ENCODE peak calls at places on chromosomes 13 and 19, in nine cellular contexts. One of them, this sample, is unnamed.

GRCh38 chr19:53991224-53992113 is at the start of gene CACNG6:
- DNase-seq in HL-60: no peak
- DNase-seq in mesendoderm: peak
- DNase-seq in lung: peak
- DNase-seq in left ventricle myocardium inferior: no peak
- DNase-seq in thoracic aorta: no peak
- DNase-seq in ovary: no peak
- DNase-seq in esophagus squamous epithelium: no peak
- DNase-seq in heart right ventricle: no peak
- DNase-seq in this sample: peak

GRCh38 chr13:64740493-64740892 is 2489.6 kb downstream of the PCDH9 start:
- DNase-seq in HL-60: no peak
- DNase-seq in mesendoderm: no peak
- DNase-seq in lung: no peak
- DNase-seq in left ventricle myocardium inferior: no peak
- DNase-seq in thoracic aorta: no peak
- DNase-seq in ovary: no peak
- DNase-seq in esophagus squamous epithelium: no peak
- DNase-seq in heart right ventricle: no peak
- DNase-seq in this sample: no peak

GRCh38 chr19:13689050-13689449 is 75.3 kb upstream of the MRI1 start:
- DNase-seq in HL-60: no peak
- DNase-seq in mesendoderm: peak
- DNase-seq in lung: no peak
- DNase-seq in left ventricle myocardium inferior: no peak
- DNase-seq in thoracic aorta: no peak
- DNase-seq in ovary: no peak
- DNase-seq in esophagus squamous epithelium: no peak
- DNase-seq in heart right ventricle: no peak
- DNase-seq in this sample: no peak

GRCh38 chr13:77062097-77062496 is 35.1 kb upstream of the FBXL3 start:
- DNase-seq in HL-60: no peak
- DNase-seq in mesendoderm: no peak
- DNase-seq in lung: no peak
- DNase-seq in left ventricle myocardium inferior: no peak
- DNase-seq in thoracic aorta: no peak
- DNase-seq in ovary: no peak
- DNase-seq in esophagus squamous epithelium: no peak
- DNase-seq in heart right ventricle: no peak
- DNase-seq in this sample: no peak

GRCh38 chr19:55373318-55373992 is 3.2 kb upstream of the TMEM190 start:
- DNase-seq in HL-60: no peak
- DNase-seq in mesendoderm: no peak
- DNase-seq in lung: no peak
- DNase-seq in left ventricle myocardium inferior: no peak
- DNase-seq in thoracic aorta: no peak
- DNase-seq in ovary: no peak
- DNase-seq in esophagus squamous epithelium: no peak
- DNase-seq in heart right ventricle: no peak
- DNase-seq in this sample: no peak

GRCh38 chr13:32254416-32254815 is 60.7 kb downstream of the ZAR1L start:
- DNase-seq in HL-60: no peak
- DNase-seq in mesendoderm: no peak
- DNase-seq in lung: no peak
- DNase-seq in left ventricle myocardium inferior: no peak
- DNase-seq in thoracic aorta: no peak
- DNase-seq in ovary: no peak
- DNase-seq in esophagus squamous epithelium: no peak
- DNase-seq in heart right ventricle: no peak
- DNase-seq in this sample: no peak

GRCh38 chr13:20616059-20616797 is 49.3 kb downstream of the IFT88 start:
- DNase-seq in HL-60: no peak
- DNase-seq in mesendoderm: no peak
- DNase-seq in lung: no peak
- DNase-seq in left ventricle myocardium inferior: no peak
- DNase-seq in thoracic aorta: no peak
- DNase-seq in ovary: no peak
- DNase-seq in esophagus squamous epithelium: no peak
- DNase-seq in heart right ventricle: no peak
- DNase-seq in this sample: no peak

GRCh38 chr13:95535243-95535642 is 17.3 kb upstream of the CLDN10 start:
- DNase-seq in HL-60: no peak
- DNase-seq in mesendoderm: peak
- DNase-seq in lung: no peak
- DNase-seq in left ventricle myocardium inferior: no peak
- DNase-seq in thoracic aorta: no peak
- DNase-seq in ovary: no peak
- DNase-seq in esophagus squamous epithelium: no peak
- DNase-seq in heart right ventricle: no peak
- DNase-seq in this sample: no peak

GRCh38 chr19:45446944-45447343 is 20.9 kb upstream of the FOSB start:
- DNase-seq in HL-60: no peak
- DNase-seq in mesendoderm: no peak
- DNase-seq in lung: no peak
- DNase-seq in left ventricle myocardium inferior: no peak
- DNase-seq in thoracic aorta: no peak
- DNase-seq in ovary: no peak
- DNase-seq in esophagus squamous epithelium: no peak
- DNase-seq in heart right ventricle: no peak
- DNase-seq in this sample: no peak

GRCh38 chr13:67150608-67151007 is 79.5 kb downstream of the PCDH9 start:
- DNase-seq in HL-60: no peak
- DNase-seq in mesendoderm: no peak
- DNase-seq in lung: no peak
- DNase-seq in left ventricle myocardium inferior: no peak
- DNase-seq in thoracic aorta: no peak
- DNase-seq in ovary: no peak
- DNase-seq in esophagus squamous epithelium: no peak
- DNase-seq in heart right ventricle: no peak
- DNase-seq in this sample: no peak

GRCh38 chr19:722553-723101 is 13.9 kb downstream of the PALM start:
- DNase-seq in HL-60: no peak
- DNase-seq in mesendoderm: no peak
- DNase-seq in lung: no peak
- DNase-seq in left ventricle myocardium inferior: peak
- DNase-seq in thoracic aorta: no peak
- DNase-seq in ovary: peak
- DNase-seq in esophagus squamous epithelium: no peak
- DNase-seq in heart right ventricle: peak
- DNase-seq in this sample: no peak

GRCh38 chr13:111116830-111117229 is 1.7 kb downstream of the ARHGEF7 start:
- DNase-seq in HL-60: no peak
- DNase-seq in mesendoderm: no peak
- DNase-seq in lung: no peak
- DNase-seq in left ventricle myocardium inferior: no peak
- DNase-seq in thoracic aorta: no peak
- DNase-seq in ovary: no peak
- DNase-seq in esophagus squamous epithelium: no peak
- DNase-seq in heart right ventricle: no peak
- DNase-seq in this sample: no peak

GRCh38 chr13:25784119-25784518 is 267.7 kb downstream of the SHISA2 start:
- DNase-seq in HL-60: no peak
- DNase-seq in mesendoderm: no peak
- DNase-seq in lung: no peak
- DNase-seq in left ventricle myocardium inferior: no peak
- DNase-seq in thoracic aorta: no peak
- DNase-seq in ovary: no peak
- DNase-seq in esophagus squamous epithelium: no peak
- DNase-seq in heart right ventricle: no peak
- DNase-seq in this sample: no peak

GRCh38 chr19:46349311-46349993 is 2.6 kb downstream of the PPP5C start:
- DNase-seq in HL-60: no peak
- DNase-seq in mesendoderm: no peak
- DNase-seq in lung: no peak
- DNase-seq in left ventricle myocardium inferior: no peak
- DNase-seq in thoracic aorta: no peak
- DNase-seq in ovary: no peak
- DNase-seq in esophagus squamous epithelium: no peak
- DNase-seq in heart right ventricle: no peak
- DNase-seq in this sample: no peak

GRCh38 chr13:81142306-81142999 is 801.5 kb upstream of the SPRY2 start:
- DNase-seq in HL-60: no peak
- DNase-seq in mesendoderm: peak
- DNase-seq in lung: no peak
- DNase-seq in left ventricle myocardium inferior: no peak
- DNase-seq in thoracic aorta: no peak
- DNase-seq in ovary: no peak
- DNase-seq in esophagus squamous epithelium: no peak
- DNase-seq in heart right ventricle: no peak
- DNase-seq in this sample: no peak

GRCh38 chr19:49823472-49823871 is 5.4 kb downstream of the MED25 start:
- DNase-seq in HL-60: no peak
- DNase-seq in mesendoderm: no peak
- DNase-seq in lung: no peak
- DNase-seq in left ventricle myocardium inferior: no peak
- DNase-seq in thoracic aorta: no peak
- DNase-seq in ovary: no peak
- DNase-seq in esophagus squamous epithelium: no peak
- DNase-seq in heart right ventricle: no peak
- DNase-seq in this sample: no peak

GRCh38 chr13:71087006-71087405 is 780.0 kb downstream of the DACH1 start:
- DNase-seq in HL-60: no peak
- DNase-seq in mesendoderm: no peak
- DNase-seq in lung: no peak
- DNase-seq in left ventricle myocardium inferior: no peak
- DNase-seq in thoracic aorta: no peak
- DNase-seq in ovary: no peak
- DNase-seq in esophagus squamous epithelium: no peak
- DNase-seq in heart right ventricle: no peak
- DNase-seq in this sample: no peak

GRCh38 chr13:75445717-75446529 is 36.0 kb downstream of the TBC1D4 start:
- DNase-seq in HL-60: no peak
- DNase-seq in mesendoderm: no peak
- DNase-seq in lung: no peak
- DNase-seq in left ventricle myocardium inferior: no peak
- DNase-seq in thoracic aorta: no peak
- DNase-seq in ovary: no peak
- DNase-seq in esophagus squamous epithelium: no peak
- DNase-seq in heart right ventricle: no peak
- DNase-seq in this sample: no peak

GRCh38 chr13:31846984-31847752 is 107.8 kb downstream of the RXFP2 start:
- DNase-seq in HL-60: no peak
- DNase-seq in mesendoderm: peak
- DNase-seq in lung: no peak
- DNase-seq in left ventricle myocardium inferior: no peak
- DNase-seq in thoracic aorta: no peak
- DNase-seq in ovary: no peak
- DNase-seq in esophagus squamous epithelium: no peak
- DNase-seq in heart right ventricle: peak
- DNase-seq in this sample: no peak

GRCh38 chr19:2610637-2611482 is 91.6 kb downstream of the GNG7 start:
- DNase-seq in HL-60: peak
- DNase-seq in mesendoderm: peak
- DNase-seq in lung: peak
- DNase-seq in left ventricle myocardium inferior: peak
- DNase-seq in thoracic aorta: peak
- DNase-seq in ovary: peak
- DNase-seq in esophagus squamous epithelium: no peak
- DNase-seq in heart right ventricle: peak
- DNase-seq in this sample: peak
- H3K4me3 ChIP-seq in HL-60: peak
- H3K4me3 ChIP-seq in mesendoderm: no peak
- H3K4me3 ChIP-seq in lung: peak
- H3K4me3 ChIP-seq in left ventricle myocardium inferior: peak
- H3K4me3 ChIP-seq in thoracic aorta: peak
- H3K4me3 ChIP-seq in ovary: peak
- H3K4me3 ChIP-seq in esophagus squamous epithelium: peak
- H3K4me3 ChIP-seq in heart right ventricle: peak
- H3K4me3 ChIP-seq in this sample: peak

GRCh38 chr19:18291019-18291524 is 9.7 kb upstream of the JUND start:
- DNase-seq in HL-60: no peak
- DNase-seq in mesendoderm: no peak
- DNase-seq in lung: no peak
- DNase-seq in left ventricle myocardium inferior: peak
- DNase-seq in thoracic aorta: no peak
- DNase-seq in ovary: peak
- DNase-seq in esophagus squamous epithelium: no peak
- DNase-seq in heart right ventricle: no peak
- DNase-seq in this sample: no peak
- H3K27ac ChIP-seq in HL-60: peak
- H3K27ac ChIP-seq in mesendoderm: peak
- H3K27ac ChIP-seq in lung: peak
- H3K27ac ChIP-seq in left ventricle myocardium inferior: peak
- H3K27ac ChIP-seq in thoracic aorta: peak
- H3K27ac ChIP-seq in ovary: peak
- H3K27ac ChIP-seq in esophagus squamous epithelium: peak
- H3K27ac ChIP-seq in heart right ventricle: peak
- H3K27ac ChIP-seq in this sample: peak

DNA sequence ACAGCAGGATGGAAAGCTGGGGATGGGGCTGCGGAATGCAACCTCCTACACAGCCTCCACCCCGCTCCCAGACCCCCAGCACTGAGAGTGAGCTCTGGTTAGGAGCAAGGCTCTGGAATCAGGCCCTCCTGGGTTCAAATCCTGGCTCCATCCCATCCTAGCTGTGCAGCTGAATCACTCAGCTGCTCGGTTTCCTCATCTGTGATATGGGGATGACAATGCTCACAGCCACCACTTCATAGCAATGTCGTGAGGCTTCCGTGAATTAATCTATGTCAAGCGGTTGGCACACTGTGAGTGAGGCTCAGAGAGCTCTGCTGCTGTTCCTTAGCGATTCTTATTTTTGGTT is 538 bp downstream of the ACP7 start:
- DNase-seq in HL-60: no peak
- DNase-seq in mesendoderm: no peak
- DNase-seq in lung: no peak
- DNase-seq in left ventricle myocardium inferior: no peak
- DNase-seq in thoracic aorta: no peak
- DNase-seq in ovary: no peak
- DNase-seq in esophagus squamous epithelium: no peak
- DNase-seq in heart right ventricle: no peak
- DNase-seq in this sample: no peak
- H3K4me3 ChIP-seq in HL-60: no peak
- H3K4me3 ChIP-seq in mesendoderm: no peak
- H3K4me3 ChIP-seq in lung: no peak
- H3K4me3 ChIP-seq in left ventricle myocardium inferior: no peak
- H3K4me3 ChIP-seq in thoracic aorta: no peak
- H3K4me3 ChIP-seq in ovary: no peak
- H3K4me3 ChIP-seq in esophagus squamous epithelium: no peak
- H3K4me3 ChIP-seq in heart right ventricle: no peak
- H3K4me3 ChIP-seq in this sample: peak

GRCh38 chr13:74251778-74252519 is 117.7 kb upstream of the KLF12 start:
- DNase-seq in HL-60: no peak
- DNase-seq in mesendoderm: no peak
- DNase-seq in lung: no peak
- DNase-seq in left ventricle myocardium inferior: no peak
- DNase-seq in thoracic aorta: no peak
- DNase-seq in ovary: no peak
- DNase-seq in esophagus squamous epithelium: no peak
- DNase-seq in heart right ventricle: no peak
- DNase-seq in this sample: no peak
- H3K27ac ChIP-seq in HL-60: no peak
- H3K27ac ChIP-seq in mesendoderm: no peak
- H3K27ac ChIP-seq in lung: no peak
- H3K27ac ChIP-seq in left ventricle myocardium inferior: no peak
- H3K27ac ChIP-seq in thoracic aorta: no peak
- H3K27ac ChIP-seq in ovary: no peak
- H3K27ac ChIP-seq in esophagus squamous epithelium: no peak
- H3K27ac ChIP-seq in heart right ventricle: no peak
- H3K27ac ChIP-seq in this sample: no peak

This sample was measured in WERI-Rb-1.